ENCODE peak calls at places on chromosome 12, in four cellular contexts. A, T, P and L are unnamed samples.

GRCh38 chr12:79841248-79841877 is 93.5 kb downstream of the PPP1R12A start:
- DNase-seq in P (no peak), T (no peak), A (no peak), L (no peak)

GRCh38 chr12:1357171-1357570 is 237.2 kb downstream of the FBXL14 start:
- DNase-seq in A (no peak), T (no peak), P (no peak), L (no peak)

GRCh38 chr12:113136128-113136989 is 798 bp upstream of the RASAL1 start:
- DNase-seq in P (no peak), T (no peak), A (no peak), L (peak; percentile 33)

GRCh38 chr12:67268896-67269631 is at the start of gene CAND1:
- DNase-seq in T (peak; percentile 91), A (peak; percentile 99), P (peak; percentile 99), L (peak; percentile 98)

GRCh38 chr12:107903377-107904061 is 129.0 kb downstream of the ASCL4 start:
- DNase-seq in A (no peak), P (peak; percentile 40), T (no peak), L (no peak)

GRCh38 chr12:7937867-7938506 is 2.0 kb upstream of the SLC2A3 start:
- DNase-seq in A (no peak), T (no peak), P (no peak), L (no peak)

GRCh38 chr12:129771238-129771637 is 132.6 kb downstream of the TMEM132D start:
- DNase-seq in A (no peak), T (no peak), P (no peak), L (no peak)

GRCh38 chr12:69642531-69642930 is 31.8 kb upstream of the LRRC10 start:
- DNase-seq in A (no peak), T (no peak), P (no peak), L (no peak)

GRCh38 chr12:87074801-87075200 is 818.6 kb upstream of the MGAT4C start:
- DNase-seq in T (no peak), A (no peak), P (no peak), L (no peak)

GRCh38 chr12:101172316-101172715 is 37.7 kb downstream of the SLC5A8 start:
- DNase-seq in T (no peak), A (no peak), P (peak; percentile 4), L (no peak)

GRCh38 chr12:127079636-127080035 is 1187.3 kb upstream of the TMEM132C start:
- DNase-seq in P (no peak), T (no peak), A (no peak), L (no peak)

GRCh38 chr12:3230758-3231375 is 153.7 kb downstream of the TSPAN9 start:
- DNase-seq in T (no peak), P (no peak), A (no peak), L (no peak)

GRCh38 chr12:3226285-3226684 is 149.1 kb downstream of the TSPAN9 start:
- DNase-seq in A (no peak), T (no peak), P (no peak), L (no peak)

GRCh38 chr12:3227076-3227975 is 150.1 kb downstream of the TSPAN9 start:
- DNase-seq in P (no peak), T (no peak), A (no peak), L (no peak)

GRCh38 chr12:3229577-3229976 is 152.4 kb downstream of the TSPAN9 start:
- DNase-seq in P (no peak), T (no peak), A (no peak), L (no peak)

GRCh38 chr12:3228587-3228986 is 151.4 kb downstream of the TSPAN9 start:
- DNase-seq in P (no peak), T (no peak), A (no peak), L (no peak)
- H3K4me1 ChIP-seq in P (peaks cover 3% of the 10 kb centered on the region), T (no peaks in the 10 kb centered on the region), A (peaks cover 13% of the 10 kb centered on the region), L (no peaks in the 10 kb centered on the region)

DNA sequence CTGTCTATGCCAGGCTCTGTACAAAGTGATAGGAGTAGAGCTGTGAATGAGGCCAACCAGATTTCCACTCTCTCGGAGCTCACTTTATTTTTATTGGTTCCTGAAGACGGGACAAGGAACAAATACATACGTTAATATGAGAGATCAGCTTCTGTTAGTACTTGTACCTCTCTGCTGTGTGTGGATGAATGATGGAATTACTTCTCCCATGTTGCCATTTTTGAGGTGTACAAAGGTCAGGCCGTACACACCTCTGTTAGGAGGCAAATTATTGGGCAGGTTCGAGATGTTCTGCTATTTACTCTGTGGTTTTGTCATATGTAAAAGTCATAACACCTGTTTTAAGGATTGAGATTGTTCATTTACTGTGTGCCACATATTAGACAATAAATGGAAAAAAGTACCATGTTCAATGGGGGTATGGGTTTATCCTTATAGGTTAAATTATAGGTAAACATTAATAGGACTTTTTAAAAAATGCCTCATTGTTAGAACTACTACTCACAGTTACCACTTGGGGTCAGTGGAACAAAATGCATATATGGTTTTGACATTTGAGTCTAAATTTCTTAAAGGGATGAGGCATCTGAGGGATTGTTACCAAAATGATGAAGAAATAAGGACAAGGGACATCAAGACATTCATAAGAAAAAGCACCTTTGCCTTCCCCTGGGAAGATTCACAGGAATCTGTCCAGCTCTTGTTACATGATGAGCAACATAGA is 26.9 kb downstream of the WBP11 start:
- DNase-seq in A (no peak), T (no peak), P (no peak), L (no peak)
- H3K4me3 ChIP-seq in A (no peak overlapping the region), T (no peak overlapping the region), P (no peak overlapping the region), L (no peak overlapping the region)

GRCh38 chr12:14961466-14962155 is at the start of gene ARHGDIB:
- DNase-seq in T (peak; percentile 66), A (no peak), P (no peak), L (peak; percentile 65)
- H3K4me1 ChIP-seq in T (peaks cover 41% of the 10 kb centered on the region), A (peaks cover 2% of the 10 kb centered on the region), P (no peaks in the 10 kb centered on the region), L (peaks cover 49% of the 10 kb centered on the region)

DNA sequence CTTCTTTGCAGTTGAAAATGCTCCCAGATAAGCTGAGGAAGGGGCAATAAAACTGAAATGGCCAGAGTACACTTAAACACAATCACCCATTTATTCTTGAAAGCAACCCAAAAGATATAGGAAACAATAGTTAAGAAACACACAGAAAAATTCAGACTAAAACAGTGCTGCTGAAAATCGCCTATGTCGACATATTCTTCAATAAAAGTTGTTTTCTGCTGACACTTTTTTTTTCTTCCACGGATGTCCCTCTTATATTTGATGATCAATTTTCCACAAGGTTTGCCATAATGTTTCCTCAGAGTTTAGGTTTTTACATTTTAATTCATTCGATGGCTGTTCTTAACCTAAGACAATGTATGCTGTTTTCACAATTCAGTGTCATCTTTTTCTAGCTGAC is 74.2 kb downstream of the TPH2 start:
- DNase-seq in A (no peak), P (no peak), T (no peak), L (no peak)
- H3K4me3 ChIP-seq in A (no peak overlapping the region), P (no peak overlapping the region), T (no peak overlapping the region), L (no peak overlapping the region)

GRCh38 chr12:41681898-41682297 is 462.8 kb downstream of the GXYLT1 start:
- DNase-seq in A (no peak), T (no peak), P (no peak), L (no peak)
- H3K4me1 ChIP-seq in A (no peaks in the 10 kb centered on the region), T (no peaks in the 10 kb centered on the region), P (no peaks in the 10 kb centered on the region), L (no peaks in the 10 kb centered on the region)

GRCh38 chr12:112015938-112016337 is 2.7 kb downstream of the ERP29 start:
- DNase-seq in P (no peak), T (no peak), A (no peak), L (no peak)
- H3K4me3 ChIP-seq in P (no peak overlapping the region), T (no peak overlapping the region), A (no peak overlapping the region), L (no peak overlapping the region)

DNA sequence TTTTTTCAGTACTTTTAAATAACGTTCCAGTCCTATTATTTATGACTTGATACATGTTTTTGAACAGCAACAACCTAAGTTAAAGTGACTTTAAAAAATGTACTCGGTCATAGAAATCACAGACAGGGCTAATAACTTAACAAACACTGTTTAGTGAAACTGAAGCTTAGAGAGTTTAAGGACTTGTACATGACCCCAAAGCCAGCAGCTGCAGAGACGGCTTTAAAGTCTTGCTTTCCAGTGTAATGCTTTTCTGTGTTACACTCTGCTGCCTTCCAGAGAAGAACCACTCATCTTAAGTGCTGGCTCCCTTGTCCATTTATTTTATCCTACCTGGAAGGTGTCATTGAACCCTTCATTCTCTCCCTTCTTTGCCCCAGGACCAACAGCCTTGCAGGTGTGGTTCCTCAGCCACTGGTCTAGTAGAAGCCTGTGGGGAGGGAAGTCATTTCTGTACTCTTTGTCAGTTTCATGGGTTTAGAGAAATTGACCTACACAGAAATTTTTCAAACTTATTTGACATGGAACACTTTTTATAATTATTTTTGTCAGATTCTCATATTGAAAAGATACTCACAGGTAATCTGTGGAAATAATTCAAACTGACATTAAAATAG is 60.9 kb downstream of the NAV3 start:
- DNase-seq in A (no peak), P (no peak), T (no peak), L (no peak)
- H3K4me1 ChIP-seq in A (no peaks in the 10 kb centered on the region), P (no peaks in the 10 kb centered on the region), T (no peaks in the 10 kb centered on the region), L (no peaks in the 10 kb centered on the region)

DNA sequence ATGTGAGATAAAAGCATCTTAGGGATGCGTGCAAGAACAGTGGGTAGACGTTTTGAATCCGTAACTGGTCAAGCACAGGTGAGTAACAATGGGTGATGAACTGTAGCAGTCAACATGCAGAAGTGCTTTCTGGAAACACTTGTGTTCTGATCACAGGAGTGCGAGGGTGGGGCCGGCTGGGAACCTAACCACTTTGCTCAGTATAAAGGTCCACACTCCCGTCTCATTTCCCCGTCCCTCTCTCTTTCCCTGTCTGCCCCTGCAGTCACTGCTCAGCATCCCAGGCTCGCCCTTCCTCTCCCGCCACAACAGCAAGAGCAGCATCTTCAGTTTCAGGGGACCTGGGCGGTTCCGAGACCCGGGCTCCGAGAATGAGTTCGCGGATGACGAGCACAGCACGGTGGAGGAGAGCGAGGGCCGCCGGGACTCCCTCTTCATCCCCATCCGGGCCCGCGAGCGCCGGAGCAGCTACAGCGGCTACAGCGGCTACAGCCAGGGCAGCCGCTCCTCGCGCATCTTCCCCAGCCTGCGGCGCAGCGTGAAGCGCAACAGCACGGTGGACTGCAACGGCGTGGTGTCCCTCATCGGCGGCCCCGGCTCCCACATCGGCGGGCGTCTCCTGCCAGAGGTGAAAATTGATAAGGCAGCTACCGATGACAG is 127.1 kb downstream of the FIGNL2 start:
- DNase-seq in T (peak; percentile 30), P (peak; percentile 42), A (peak; percentile 18), L (peak; percentile 52)
- H3K4me3 ChIP-seq in T (peak overlapping the region; percentile 53), P (no peak overlapping the region), A (no peak overlapping the region), L (no peak overlapping the region)